ENCODE peak calls at places on chromosomes 7 and 10, in seven cellular contexts. T, V, R, J, B, Y and L are unnamed samples.
A peak's percentile ranks its signal among the peaks of the same experiment; 100 is the strongest.

GRCh38 chr7:140684066-140684950 is 11.6 kb downstream of the ADCK2 start:
- DNase-seq in T (no peak), V (no peak), R (no peak), J (no peak), B (no peak), Y (no peak), L (no peak)

GRCh38 chr7:158274404-158274811 is 313.2 kb downstream of the PTPRN2 start:
- DNase-seq in T (no peak), V (peak; percentile 71), R (no peak), J (no peak), B (no peak), Y (no peak), L (no peak)

GRCh38 chr7:89477991-89478390 is 676.3 kb upstream of the STEAP1 start:
- DNase-seq in T (no peak), V (no peak), R (no peak), J (no peak), B (no peak), Y (no peak), L (no peak)

GRCh38 chr7:34075976-34076375 is 170.6 kb downstream of the BMPER start:
- DNase-seq in T (no peak), V (no peak), R (no peak), J (no peak), B (no peak), Y (peak; percentile 92), L (no peak)

GRCh38 chr7:151176401-151176800 is 8.9 kb upstream of the GBX1 start:
- DNase-seq in T (no peak), V (no peak), R (no peak), J (no peak), B (no peak), Y (no peak), L (no peak)

GRCh38 chr7:131747625-131748024 is 191.2 kb upstream of the PODXL start:
- DNase-seq in T (no peak), V (no peak), R (no peak), J (no peak), B (no peak), Y (no peak), L (no peak)

GRCh38 chr7:156176039-156176438 is 363.8 kb upstream of the SHH start:
- DNase-seq in T (no peak), V (no peak), R (no peak), J (no peak), B (no peak), Y (no peak), L (no peak)

GRCh38 chr7:5230272-5231067 is 40.4 kb downstream of the WIPI2 start:
- DNase-seq in T (no peak), V (no peak), R (no peak), J (no peak), B (no peak), Y (no peak), L (no peak)

GRCh38 chr7:79458796-79459195 is 5.3 kb upstream of the MAGI2 start:
- DNase-seq in T (no peak), V (no peak), R (no peak), J (no peak), B (no peak), Y (peak; percentile 62), L (no peak)

GRCh38 chr10:25023278-25023677 is 6.9 kb downstream of the THNSL1 start:
- DNase-seq in T (no peak), V (no peak), R (no peak), J (no peak), B (no peak), Y (no peak), L (no peak)

GRCh38 chr7:152180587-152180986 is 155.1 kb downstream of the GALNT11 start:
- DNase-seq in T (peak; percentile 16), V (no peak), R (no peak), J (no peak), B (no peak), Y (peak; percentile 8), L (no peak)

GRCh38 chr7:74503943-74504342 is 50.2 kb downstream of the GTF2IRD1 start:
- DNase-seq in T (no peak), V (no peak), R (no peak), J (no peak), B (no peak), Y (no peak), L (no peak)

GRCh38 chr10:61752111-61753011 is 89.6 kb downstream of the CABCOCO1 start:
- DNase-seq in T (peak; percentile 88), V (no peak), R (no peak), J (no peak), B (peak; percentile 66), Y (peak; percentile 66), L (no peak)

GRCh38 chr7:18619311-18619710 is 123.8 kb downstream of the HDAC9 start:
- DNase-seq in T (no peak), V (no peak), R (no peak), J (no peak), B (no peak), Y (no peak), L (no peak)

GRCh38 chr7:141593134-141593533 is 41.9 kb downstream of the AGK start:
- DNase-seq in T (peak; percentile 75), V (peak; percentile 14), R (peak; percentile 67), J (no peak), B (no peak), Y (peak; percentile 74), L (no peak)

GRCh38 chr10:75400769-75401568 is 595 bp downstream of the ZNF503 start:
- DNase-seq in T (peak; percentile 75), V (peak; percentile 78), R (peak; percentile 64), J (no peak), B (peak; percentile 27), Y (peak; percentile 90), L (no peak)

GRCh38 chr10:98125940-98126631 is 8.4 kb upstream of the R3HCC1L start:
- DNase-seq in T (no peak), V (no peak), R (no peak), J (no peak), B (no peak), Y (peak; percentile 11), L (no peak)

GRCh38 chr10:94097656-94098055 is 103.9 kb downstream of the PLCE1 start:
- DNase-seq in T (no peak), V (no peak), R (no peak), J (no peak), B (no peak), Y (peak; percentile 53), L (no peak)

GRCh38 chr7:4077980-4078379 is 604.1 kb upstream of the FOXK1 start:
- DNase-seq in T (no peak), V (no peak), R (no peak), J (no peak), B (no peak), Y (no peak), L (no peak)

GRCh38 chr10:11108356-11108755 is 90.7 kb downstream of the CELF2 start:
- DNase-seq in T (no peak), V (peak; percentile 22), R (no peak), J (no peak), B (no peak), Y (no peak), L (no peak)
- H3K27ac ChIP-seq in T (no peak overlapping the region), V (no peak overlapping the region), R (no peak overlapping the region), J (no peak overlapping the region), B (no peak overlapping the region), Y (no peak overlapping the region), L (peak overlapping the region; percentile 2)

GRCh38 chr10:11570751-11571150 is 40.7 kb downstream of the USP6NL start:
- DNase-seq in T (no peak), V (no peak), R (no peak), J (no peak), B (no peak), Y (no peak), L (no peak)

GRCh38 chr10:11576092-11576809 is 35.2 kb downstream of the USP6NL start:
- DNase-seq in T (no peak), V (no peak), R (no peak), J (no peak), B (no peak), Y (peak; percentile 19), L (no peak)

GRCh38 chr10:11578802-11579255 is 32.6 kb downstream of the USP6NL start:
- DNase-seq in T (no peak), V (no peak), R (no peak), J (no peak), B (no peak), Y (no peak), L (no peak)

GRCh38 chr10:11568578-11568977 is 42.9 kb downstream of the USP6NL start:
- DNase-seq in T (no peak), V (no peak), R (no peak), J (no peak), B (no peak), Y (no peak), L (no peak)

DNA sequence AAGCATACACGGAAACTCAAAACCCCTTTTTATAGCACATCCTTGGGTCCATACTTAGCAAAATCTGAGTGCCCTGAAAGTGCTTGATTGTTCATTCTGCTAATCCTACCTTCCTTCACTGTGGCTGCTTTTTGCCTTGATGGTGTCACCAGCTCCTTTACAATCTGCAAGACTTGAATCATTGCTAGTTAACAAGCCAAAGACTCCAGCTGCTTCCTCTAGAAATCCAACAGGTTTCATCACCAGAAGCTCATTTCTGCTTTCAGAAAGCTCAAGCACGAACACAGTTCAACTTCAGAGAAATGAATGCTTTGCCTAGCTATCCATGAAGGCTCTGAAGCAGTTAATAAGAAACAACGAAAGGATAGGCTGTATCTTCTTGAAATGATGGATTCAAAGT is 38.0 kb downstream of the USP6NL start:
- DNase-seq in T (peak; percentile 60), V (no peak), R (no peak), J (no peak), B (no peak), Y (peak; percentile 70), L (no peak)
- H3K27ac ChIP-seq in T (no peak overlapping the region), V (no peak overlapping the region), R (no peak overlapping the region), J (no peak overlapping the region), B (no peak overlapping the region), Y (peak overlapping the region; percentile 13), L (no peak overlapping the region)

DNA sequence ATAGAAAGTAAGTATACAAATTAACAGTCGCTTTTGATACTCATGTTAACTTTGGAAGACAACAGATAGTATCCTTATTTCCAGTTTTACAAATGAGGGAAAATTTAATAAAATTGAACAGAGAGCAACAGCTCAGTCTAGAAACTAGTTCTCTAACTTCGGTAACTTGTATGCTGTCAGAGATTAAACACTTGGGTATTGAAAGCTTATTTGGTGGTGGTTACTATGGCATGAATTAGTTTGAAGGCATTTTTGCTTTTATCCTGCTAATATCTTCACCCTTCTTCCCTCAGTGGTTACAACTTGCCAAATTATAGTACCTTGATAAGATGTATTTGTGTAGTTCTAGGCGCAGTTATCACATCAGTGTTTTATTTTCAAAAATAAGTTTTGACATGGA is 7.2 kb downstream of the WAC start:
- DNase-seq in T (no peak), V (no peak), R (no peak), J (no peak), B (no peak), Y (no peak), L (no peak)
- H3K27ac ChIP-seq in T (no peak overlapping the region), V (no peak overlapping the region), R (no peak overlapping the region), J (no peak overlapping the region), B (no peak overlapping the region), Y (no peak overlapping the region), L (no peak overlapping the region)

DNA sequence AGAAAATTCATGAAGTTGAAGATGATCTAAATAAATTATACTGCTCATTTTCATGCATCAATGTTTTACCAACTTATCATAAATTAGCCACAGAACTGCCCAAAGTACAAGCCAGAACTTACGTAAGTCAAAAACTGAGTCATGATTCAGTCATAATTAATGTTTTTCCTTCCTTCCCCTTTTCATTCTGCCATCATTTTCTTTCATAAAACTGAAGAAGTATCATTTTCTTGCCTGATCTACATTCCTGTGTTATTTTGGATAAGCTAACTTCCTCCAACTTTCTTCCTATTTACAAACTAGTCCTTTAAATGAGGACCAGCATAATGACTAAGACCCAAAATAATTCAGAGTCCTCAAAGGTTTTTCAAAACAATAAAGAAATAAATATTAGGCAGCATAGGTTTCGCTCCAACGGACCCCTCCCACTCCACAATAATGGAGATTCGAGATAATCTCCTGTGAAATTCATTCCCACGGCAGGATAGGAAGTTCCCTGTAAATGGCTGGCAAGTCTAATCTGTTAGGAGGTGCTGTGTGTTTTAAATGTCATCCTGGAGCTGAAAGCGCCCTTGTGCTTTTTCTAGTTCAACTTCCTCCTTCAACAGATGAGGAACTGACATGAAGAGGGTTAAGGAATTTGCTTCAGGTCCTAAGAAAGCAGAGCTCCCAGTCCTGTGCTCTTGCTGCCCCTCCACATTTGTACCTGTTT is 218.9 kb downstream of the DOCK4 start:
- DNase-seq in T (peak; percentile 73), V (no peak), R (no peak), J (no peak), B (peak; percentile 52), Y (peak; percentile 70), L (no peak)
- H3K27ac ChIP-seq in T (peak overlapping the region; percentile 36), V (peak overlapping the region; percentile 68), R (no peak overlapping the region), J (no peak overlapping the region), B (no peak overlapping the region), Y (peak overlapping the region; percentile 8), L (no peak overlapping the region)